ENCODE peak calls at places on chromosomes 5 and 9, in eight cellular contexts. X, H, T, W, B, E, D and G are unnamed samples.

GRCh38 chr9:135088979-135089847 is 1.7 kb downstream of the OLFM1 start:
- DNase-seq in X (no peak), H (no peak), T (no peak), W (no peak), B (no peak), E (no peak), D (no peak), G (no peak)

GRCh38 chr9:113215142-113215541 is 5.9 kb downstream of the FKBP15 start:
- DNase-seq in X (no peak), H (no peak), T (no peak), W (no peak), B (peak), E (peak), D (no peak), G (no peak)

GRCh38 chr9:16671591-16672137 is 198.8 kb downstream of the BNC2 start:
- DNase-seq in X (no peak), H (peak), T (no peak), W (no peak), B (no peak), E (peak), D (no peak), G (no peak)

GRCh38 chr9:137376386-137376785 is 46.6 kb downstream of the EXD3 start:
- DNase-seq in X (no peak), H (no peak), T (no peak), W (no peak), B (no peak), E (no peak), D (peak), G (no peak)

GRCh38 chr9:2602704-2603116 is 18.9 kb upstream of the VLDLR start:
- DNase-seq in X (no peak), H (no peak), T (peak), W (peak), B (no peak), E (no peak), D (no peak), G (no peak)

GRCh38 chr5:110333384-110333783 is 393.1 kb downstream of the TMEM232 start:
- DNase-seq in X (no peak), H (no peak), T (no peak), W (no peak), B (no peak), E (peak), D (no peak), G (no peak)

GRCh38 chr9:14935099-14935710 is 25.0 kb upstream of the FREM1 start:
- DNase-seq in X (no peak), H (no peak), T (no peak), W (no peak), B (no peak), E (no peak), D (no peak), G (no peak)

GRCh38 chr5:170591055-170591454 is 87.2 kb downstream of the KCNIP1 start:
- DNase-seq in X (no peak), H (no peak), T (no peak), W (no peak), B (no peak), E (peak), D (no peak), G (no peak)

GRCh38 chr9:92600742-92601261 is 65.0 kb upstream of the ECM2 start:
- DNase-seq in X (no peak), H (no peak), T (no peak), W (no peak), B (no peak), E (peak), D (no peak), G (no peak)

GRCh38 chr9:107513464-107514092 is 24.0 kb upstream of the KLF4 start:
- DNase-seq in X (no peak), H (no peak), T (peak), W (no peak), B (peak), E (no peak), D (no peak), G (no peak)

GRCh38 chr9:93134018-93134739 is at the start of gene NINJ1:
- DNase-seq in X (peak), H (peak), T (peak), W (no peak), B (peak), E (peak), D (peak), G (no peak)

GRCh38 chr9:77819672-77820071 is 171.6 kb upstream of the GNA14 start:
- DNase-seq in X (no peak), H (no peak), T (peak), W (no peak), B (no peak), E (peak), D (no peak), G (no peak)

GRCh38 chr5:58912102-58912501 is 329.2 kb downstream of the RAB3C start:
- DNase-seq in X (no peak), H (no peak), T (peak), W (no peak), B (no peak), E (no peak), D (no peak), G (no peak)

GRCh38 chr9:116815828-116816227 is 128.7 kb downstream of the TRIM32 start:
- DNase-seq in X (no peak), H (no peak), T (no peak), W (no peak), B (no peak), E (no peak), D (no peak), G (no peak)

GRCh38 chr5:110386782-110387181 is 339.7 kb downstream of the TMEM232 start:
- DNase-seq in X (no peak), H (peak), T (no peak), W (no peak), B (no peak), E (peak), D (no peak), G (peak)

GRCh38 chr5:74673011-74673790 is 11.8 kb upstream of the HEXB start:
- DNase-seq in X (no peak), H (no peak), T (peak), W (no peak), B (peak), E (peak), D (no peak), G (peak)

GRCh38 chr5:10498350-10498749 is 56.7 kb downstream of the ROPN1L start:
- DNase-seq in X (no peak), H (no peak), T (no peak), W (no peak), B (no peak), E (no peak), D (no peak), G (no peak)

GRCh38 chr5:176675676-176676360 is 28.5 kb downstream of the TSPAN17 start:
- DNase-seq in X (no peak), H (no peak), T (peak), W (no peak), B (no peak), E (peak), D (no peak), G (no peak)

GRCh38 chr5:79287907-79288306 is 52.0 kb downstream of the JMY start:
- DNase-seq in X (no peak), H (no peak), T (no peak), W (no peak), B (no peak), E (no peak), D (no peak), G (no peak)

GRCh38 chr5:128842241-128842640 is 123.0 kb upstream of the SLC27A6 start:
- DNase-seq in X (no peak), H (no peak), T (no peak), W (no peak), B (no peak), E (peak), D (no peak), G (no peak)

GRCh38 chr9:115229496-115229895 is 111.5 kb upstream of the TNC start:
- DNase-seq in X (no peak), H (peak), T (no peak), W (no peak), B (no peak), E (peak), D (no peak), G (no peak)

GRCh38 chr5:174608631-174609097 is 115.7 kb upstream of the MSX2 start:
- DNase-seq in X (no peak), H (no peak), T (peak), W (no peak), B (no peak), E (no peak), D (peak), G (no peak)

GRCh38 chr9:30012622-30013021 is 2371.8 kb upstream of the ACO1 start:
- DNase-seq in X (no peak), H (no peak), T (no peak), W (no peak), B (no peak), E (no peak), D (no peak), G (no peak)